ENCODE peak calls at places on chromosomes 5 and 9, in six cellular contexts. W is A673; M is CD8-positive, alpha-beta memory T cell; T is CD4-positive, alpha-beta memory T cell; S is substantia nigra; U is endodermal cell. Z is an unnamed sample.

GRCh38 chr5:54905942-54906537 is 79.4 kb downstream of the ESM1 start:
- DNase-seq in W (peak), T (peak), U (peak), S (no peak), M (peak), Z (peak)

GRCh38 chr9:121744002-121744686 is 92.7 kb downstream of the DAB2IP start:
- DNase-seq in M (peak), U (peak), S (peak), T (no peak), W (peak), Z (no peak)

GRCh38 chr5:170809551-170809950 is 26.0 kb downstream of the GABRP start:
- DNase-seq in S (no peak), W (peak), M (no peak), U (peak), T (no peak), Z (no peak)

GRCh38 chr5:177306674-177307543 is 3.3 kb downstream of the PRELID1 start:
- DNase-seq in W (no peak), T (no peak), U (peak), S (no peak), M (no peak), Z (no peak)

GRCh38 chr5:54915466-54916027 is 69.8 kb downstream of the ESM1 start:
- DNase-seq in S (no peak), T (no peak), U (no peak), W (no peak), M (no peak), Z (no peak)

GRCh38 chr9:130763585-130764200 is 70.1 kb downstream of the EXOSC2 start:
- DNase-seq in M (no peak), U (no peak), W (peak), S (no peak), T (no peak), Z (no peak)

GRCh38 chr5:82749453-82749852 is 327.7 kb downstream of the TMEM167A start:
- DNase-seq in W (peak), S (peak), M (no peak), T (no peak), U (no peak), Z (no peak)

GRCh38 chr5:172052454-172053236 is 46.2 kb upstream of the FBXW11 start:
- DNase-seq in S (no peak), T (no peak), W (no peak), M (no peak), U (no peak), Z (no peak)

GRCh38 chr5:657570-657969 is 35.6 kb downstream of the TPPP start:
- DNase-seq in S (no peak), T (no peak), U (no peak), M (no peak), W (no peak), Z (no peak)

GRCh38 chr9:73543727-73544126 is 392.1 kb downstream of the ANXA1 start:
- DNase-seq in S (no peak), T (no peak), M (no peak), W (no peak), U (no peak), Z (no peak)

GRCh38 chr5:73947876-73948275 is 321.9 kb downstream of the ARHGEF28 start:
- DNase-seq in T (no peak), U (no peak), M (no peak), W (no peak), S (no peak), Z (no peak)

GRCh38 chr5:80181618-80182211 is 74.1 kb downstream of the SERINC5 start:
- DNase-seq in M (peak), U (no peak), W (no peak), T (peak), S (no peak), Z (peak)

GRCh38 chr5:123951204-123951977 is 439.4 kb downstream of the CSNK1G3 start:
- DNase-seq in M (no peak), W (no peak), U (no peak), S (no peak), T (no peak), Z (no peak)

GRCh38 chr9:118303216-118303615 is 599.0 kb downstream of the TLR4 start:
- DNase-seq in S (no peak), T (no peak), M (no peak), U (no peak), W (no peak), Z (no peak)

GRCh38 chr5:106730912-106731311 is 939.8 kb downstream of the EFNA5 start:
- DNase-seq in S (no peak), M (no peak), U (no peak), T (no peak), W (no peak), Z (no peak)

GRCh38 chr5:40021007-40021406 is 596.2 kb upstream of the DAB2 start:
- DNase-seq in W (no peak), S (no peak), U (no peak), M (no peak), T (no peak), Z (no peak)

GRCh38 chr5:77309140-77309539 is 98.7 kb downstream of the PDE8B start:
- DNase-seq in M (no peak), W (no peak), T (no peak), U (no peak), S (no peak), Z (no peak)

GRCh38 chr9:88880194-88880593 is 111.1 kb upstream of the S1PR3 start:
- DNase-seq in U (no peak), S (no peak), M (no peak), W (no peak), T (no peak), Z (no peak)

GRCh38 chr5:135890867-135891266 is 4.8 kb downstream of the IL9 start:
- DNase-seq in S (no peak), W (no peak), U (no peak), T (no peak), M (no peak), Z (no peak)

GRCh38 chr5:32645246-32645645 is 59.9 kb downstream of the SUB1 start:
- DNase-seq in U (no peak), S (no peak), T (no peak), M (no peak), W (no peak), Z (no peak)

GRCh38 chr9:32882616-32883015 is 99.3 kb downstream of the TMEM215 start:
- DNase-seq in W (no peak), M (no peak), S (no peak), T (no peak), U (no peak), Z (no peak)

GRCh38 chr9:108052431-108053080 is 563.0 kb upstream of the KLF4 start:
- DNase-seq in M (no peak), W (no peak), T (no peak), U (peak), S (no peak), Z (no peak)

GRCh38 chr9:125600194-125600593 is 106.8 kb downstream of the MAPKAP1 start:
- DNase-seq in T (no peak), S (no peak), U (no peak), W (peak), M (no peak), Z (no peak)

GRCh38 chr9:134295746-134296250 is 30.5 kb upstream of the RXRA start:
- DNase-seq in T (no peak), M (no peak), S (no peak), U (no peak), W (no peak), Z (no peak)

GRCh38 chr5:143434261-143435206 is 31.0 kb upstream of the NR3C1 start:
- DNase-seq in S (no peak), T (peak), U (no peak), M (peak), W (no peak), Z (no peak)

GRCh38 chr9:112846528-112847488 is 43.9 kb downstream of the SLC46A2 start:
- DNase-seq in U (peak), M (no peak), S (no peak), W (no peak), T (no peak), Z (no peak)

GRCh38 chr9:73133042-73133651 is 18.5 kb upstream of the ANXA1 start:
- DNase-seq in T (no peak), U (no peak), W (peak), M (no peak), S (no peak), Z (no peak)

GRCh38 chr5:17255471-17256016 is 38.1 kb downstream of the BASP1 start:
- DNase-seq in U (no peak), M (no peak), T (no peak), W (no peak), S (no peak), Z (peak)

GRCh38 chr9:108682191-108682590 is 173.6 kb downstream of the ACTL7B start:
- DNase-seq in M (no peak), T (no peak), S (no peak), U (no peak), W (no peak), Z (no peak)

DNA sequence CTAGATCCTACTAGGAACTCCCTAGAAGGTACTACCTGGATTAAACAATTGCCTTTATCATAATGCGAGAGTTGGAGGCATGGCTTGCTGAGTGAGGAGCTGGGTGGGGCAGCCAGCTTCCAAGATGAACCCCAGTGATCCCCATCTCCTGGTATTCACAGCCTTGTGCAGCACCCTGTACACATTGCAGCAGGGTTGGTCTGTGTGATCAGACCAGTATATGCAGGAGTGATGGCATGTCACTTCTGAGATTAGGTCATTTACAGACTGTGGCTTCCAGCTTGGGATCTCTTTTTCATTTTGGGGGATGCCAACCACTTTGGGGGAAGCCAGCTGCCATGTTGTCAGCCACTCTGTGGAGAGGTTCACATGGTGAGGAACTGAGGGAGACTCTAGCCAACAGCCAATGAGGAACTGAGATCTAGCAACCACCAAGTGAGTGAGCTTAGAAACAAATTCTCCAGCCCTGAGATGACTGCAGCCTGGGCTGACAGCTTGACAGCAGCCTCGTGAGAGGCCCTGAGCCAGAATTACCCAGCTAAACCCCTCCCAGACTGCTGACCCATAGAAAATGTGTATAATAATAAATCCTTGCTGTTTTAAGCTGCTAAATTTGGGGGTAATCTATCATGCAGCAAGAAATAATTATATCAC is 102.9 kb upstream of the SLC44A1 start:
- DNase-seq in S (no peak), U (no peak), M (no peak), W (no peak), T (no peak), Z (no peak)
- H3K27ac ChIP-seq in S (no peak), U (no peak), M (no peak), W (no peak), T (no peak), Z (no peak)

DNA sequence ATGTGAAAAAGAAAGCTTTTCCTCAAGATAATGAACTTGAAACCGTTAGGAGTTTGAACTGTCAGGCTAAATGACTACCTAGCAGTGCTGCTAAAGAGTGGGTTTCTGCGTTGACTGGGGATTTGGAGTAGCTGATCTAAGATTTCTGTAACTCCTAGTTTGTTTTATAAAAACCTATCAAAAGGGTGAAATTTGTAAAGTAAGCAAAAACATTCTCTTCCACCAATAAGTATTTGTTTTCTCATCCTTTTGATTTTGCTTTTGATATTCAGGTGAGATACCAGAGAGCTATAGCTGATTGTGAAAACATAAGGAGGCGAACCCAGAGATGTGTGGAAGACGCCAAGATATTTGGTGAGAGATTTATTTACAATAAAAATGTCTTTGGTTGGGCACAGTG is 4.1 kb downstream of the GRPEL2 start:
- DNase-seq in S (no peak), T (no peak), M (no peak), W (no peak), U (no peak), Z (no peak)
- H3K27ac ChIP-seq in S (no peak), T (peak), M (no peak), W (no peak), U (no peak), Z (no peak)

GRCh38 chr5:145983461-145983860 is 47.1 kb downstream of the SH3RF2 start:
- DNase-seq in W (no peak), U (no peak), M (no peak), T (no peak), S (no peak), Z (no peak)

GRCh38 chr5:145984072-145984471 is 47.7 kb downstream of the SH3RF2 start:
- DNase-seq in T (no peak), U (no peak), W (no peak), S (no peak), M (no peak), Z (no peak)

GRCh38 chr5:145981612-145982571 is 45.5 kb downstream of the SH3RF2 start:
- DNase-seq in U (no peak), S (no peak), W (no peak), T (no peak), M (no peak), Z (peak)

GRCh38 chr5:145980718-145981117 is 44.3 kb downstream of the SH3RF2 start:
- DNase-seq in U (no peak), S (no peak), M (no peak), T (no peak), W (no peak), Z (no peak)

DNA sequence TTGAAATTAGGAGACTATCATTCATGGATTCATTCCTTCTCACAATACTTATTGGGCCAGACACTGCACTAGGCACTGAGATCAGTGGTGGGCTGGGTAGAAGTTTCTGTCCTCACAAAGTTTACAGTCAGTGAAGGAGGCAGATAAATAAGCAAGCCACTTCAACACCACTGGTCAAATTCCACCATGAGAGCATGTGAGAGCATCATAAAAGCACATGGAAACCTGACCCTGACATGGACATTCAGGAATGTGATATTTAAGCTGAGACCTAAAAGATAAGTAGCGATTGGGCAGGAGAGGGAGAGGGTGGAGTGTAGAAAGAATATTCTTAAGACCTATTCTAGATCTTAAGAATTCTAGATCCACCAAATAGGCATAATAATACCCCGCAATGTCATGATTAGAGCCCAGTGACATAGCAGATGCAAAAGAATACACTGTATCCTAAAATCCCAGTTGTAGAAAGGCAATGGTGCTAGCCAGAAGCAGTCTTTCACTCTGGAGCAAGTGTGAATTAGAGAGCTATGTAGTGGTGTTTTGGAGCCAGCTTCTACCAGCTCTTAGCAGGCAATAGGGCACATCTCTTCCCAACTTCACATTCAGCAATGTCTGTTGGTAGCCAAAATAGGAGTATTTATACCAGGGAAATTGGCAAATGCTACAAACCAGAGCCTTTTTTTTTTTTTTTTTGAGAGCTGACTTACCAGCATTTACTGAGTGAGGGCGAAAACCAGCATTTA is 46.4 kb downstream of the SH3RF2 start:
- DNase-seq in M (no peak), T (no peak), U (no peak), W (no peak), S (no peak), Z (no peak)
- H3K27ac ChIP-seq in M (no peak), T (no peak), U (no peak), W (no peak), S (no peak), Z (no peak)

GRCh38 chr9:135702002-135702721 is at the start of gene KCNT1:
- DNase-seq in T (peak), M (no peak), U (peak), S (no peak), W (peak), Z (no peak)
- H3K27ac ChIP-seq in T (no peak), M (no peak), U (no peak), S (no peak), W (no peak), Z (no peak)

DNA sequence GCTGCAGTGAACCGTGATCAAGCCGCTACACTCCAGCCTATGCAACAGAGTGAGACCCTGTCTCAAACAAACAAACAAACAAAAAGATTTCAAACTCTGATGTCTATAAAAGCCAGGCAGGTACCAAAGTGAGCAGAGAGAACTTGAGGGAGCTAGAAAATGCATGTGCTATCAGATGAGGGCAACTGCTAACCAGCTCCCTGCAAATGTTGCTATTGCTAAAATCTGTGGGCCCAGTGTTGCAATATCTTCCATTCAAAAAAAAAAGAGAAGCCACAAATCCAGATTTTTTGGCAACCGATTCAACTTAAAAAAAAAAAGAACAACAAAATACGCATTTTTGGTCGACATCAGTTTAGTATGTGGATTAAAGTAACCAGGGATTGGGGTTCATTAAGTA is 5.5 kb downstream of the UBE2D2 start:
- DNase-seq in U (no peak), S (no peak), M (no peak), W (no peak), T (no peak), Z (no peak)
- H3K27ac ChIP-seq in U (no peak), S (no peak), M (no peak), W (peak), T (no peak), Z (no peak)

GRCh38 chr5:89110916-89111646 is 228.1 kb upstream of the MEF2C start:
- DNase-seq in U (no peak), W (no peak), M (no peak), T (no peak), S (no peak), Z (no peak)

GRCh38 chr5:89106479-89106878 is 223.5 kb upstream of the MEF2C start:
- DNase-seq in S (no peak), W (no peak), M (no peak), T (no peak), U (no peak), Z (no peak)

GRCh38 chr5:89105836-89106235 is 222.9 kb upstream of the MEF2C start:
- DNase-seq in W (no peak), T (no peak), M (no peak), U (no peak), S (no peak), Z (no peak)

GRCh38 chr5:89105171-89105695 is 222.2 kb upstream of the MEF2C start:
- DNase-seq in T (no peak), M (no peak), W (no peak), S (no peak), U (no peak), Z (no peak)
- H3K27ac ChIP-seq in T (no peak), M (no peak), W (no peak), S (no peak), U (no peak), Z (no peak)